ENCODE peak calls at places on chromosomes 6 and 20, in eight cellular contexts. H, Y, L, F, P, X, T and K are unnamed samples.

GRCh38 chr6:162750776-162751175 is 23.0 kb downstream of the PACRG start:
- DNase-seq in H (no peak), Y (no peak), L (no peak), F (peak; percentile 9), P (no peak), X (no peak), T (peak; percentile 19), K (no peak)

GRCh38 chr6:41801380-41801779 is 13.9 kb downstream of the TOMM6 start:
- DNase-seq in H (no peak), Y (no peak), L (no peak), F (peak; percentile 40), P (no peak), X (no peak), T (no peak), K (peak; percentile 13)

GRCh38 chr6:111982681-111983080 is 71.2 kb upstream of the CCN6 start:
- DNase-seq in H (no peak), Y (no peak), L (no peak), F (no peak), P (no peak), X (no peak), T (no peak), K (no peak)

GRCh38 chr6:31922942-31923341 is 4.6 kb upstream of the C2 start:
- DNase-seq in H (no peak), Y (no peak), L (no peak), F (no peak), P (no peak), X (peak; percentile 65), T (no peak), K (no peak)

GRCh38 chr20:50446351-50447101 is 63.7 kb upstream of the PTPN1 start:
- DNase-seq in H (no peak), Y (peak; percentile 74), L (no peak), F (no peak), P (no peak), X (no peak), T (no peak), K (no peak)

GRCh38 chr6:149763866-149764265 is 14.3 kb downstream of the PCMT1 start:
- DNase-seq in H (no peak), Y (no peak), L (no peak), F (no peak), P (no peak), X (no peak), T (no peak), K (peak; percentile 8)

GRCh38 chr20:59785118-59785959 is 148.1 kb downstream of the SYCP2 start:
- DNase-seq in H (no peak), Y (no peak), L (no peak), F (no peak), P (no peak), X (no peak), T (no peak), K (no peak)

GRCh38 chr6:146594495-146594894 is 4.3 kb upstream of the ADGB start:
- DNase-seq in H (no peak), Y (no peak), L (no peak), F (no peak), P (no peak), X (no peak), T (no peak), K (no peak)

GRCh38 chr20:11845311-11845710 is 72.4 kb upstream of the BTBD3 start:
- DNase-seq in H (no peak), Y (no peak), L (no peak), F (no peak), P (no peak), X (no peak), T (no peak), K (peak; percentile 8)

GRCh38 chr20:37543828-37544227 is 16.2 kb upstream of the BLCAP start:
- DNase-seq in H (no peak), Y (no peak), L (no peak), F (peak; percentile 56), P (no peak), X (no peak), T (no peak), K (peak; percentile 65)

GRCh38 chr20:45104786-45105185 is 3.9 kb upstream of the KCNS1 start:
- DNase-seq in H (no peak), Y (no peak), L (no peak), F (peak; percentile 9), P (no peak), X (no peak), T (peak; percentile 18), K (no peak)

GRCh38 chr6:11650711-11651110 is 113.2 kb downstream of the TMEM170B start:
- DNase-seq in H (no peak), Y (no peak), L (no peak), F (no peak), P (no peak), X (no peak), T (no peak), K (no peak)

GRCh38 chr6:166244353-166245045 is 63.7 kb downstream of the PRR18 start:
- DNase-seq in H (no peak), Y (peak; percentile 9), L (no peak), F (no peak), P (no peak), X (peak; percentile 79), T (no peak), K (no peak)

GRCh38 chr20:39021748-39022147 is 59.6 kb downstream of the DHX35 start:
- DNase-seq in H (no peak), Y (no peak), L (no peak), F (no peak), P (no peak), X (peak; percentile 41), T (no peak), K (no peak)

GRCh38 chr6:40997256-40997957 is 41.6 kb downstream of the UNC5CL start:
- DNase-seq in H (peak; percentile 32), Y (peak; percentile 31), L (peak; percentile 15), F (peak; percentile 53), P (no peak), X (no peak), T (peak; percentile 69), K (peak; percentile 75)

GRCh38 chr6:14881399-14881798 is 364.5 kb upstream of the JARID2 start:
- DNase-seq in H (no peak), Y (no peak), L (no peak), F (peak; percentile 83), P (no peak), X (no peak), T (peak; percentile 48), K (peak; percentile 64)

GRCh38 chr6:37489697-37490336 is 9.9 kb downstream of the CCDC167 start:
- DNase-seq in H (no peak), Y (no peak), L (no peak), F (peak; percentile 10), P (no peak), X (peak; percentile 55), T (no peak), K (no peak)

GRCh38 chr20:52425253-52425652 is 233.7 kb upstream of the ZFP64 start:
- DNase-seq in H (no peak), Y (no peak), L (no peak), F (no peak), P (no peak), X (no peak), T (no peak), K (no peak)

GRCh38 chr6:10837692-10837996 is 695 bp downstream of the MAK start:
- DNase-seq in H (no peak), Y (no peak), L (peak; percentile 40), F (no peak), P (no peak), X (peak; percentile 5), T (no peak), K (no peak)

DNA sequence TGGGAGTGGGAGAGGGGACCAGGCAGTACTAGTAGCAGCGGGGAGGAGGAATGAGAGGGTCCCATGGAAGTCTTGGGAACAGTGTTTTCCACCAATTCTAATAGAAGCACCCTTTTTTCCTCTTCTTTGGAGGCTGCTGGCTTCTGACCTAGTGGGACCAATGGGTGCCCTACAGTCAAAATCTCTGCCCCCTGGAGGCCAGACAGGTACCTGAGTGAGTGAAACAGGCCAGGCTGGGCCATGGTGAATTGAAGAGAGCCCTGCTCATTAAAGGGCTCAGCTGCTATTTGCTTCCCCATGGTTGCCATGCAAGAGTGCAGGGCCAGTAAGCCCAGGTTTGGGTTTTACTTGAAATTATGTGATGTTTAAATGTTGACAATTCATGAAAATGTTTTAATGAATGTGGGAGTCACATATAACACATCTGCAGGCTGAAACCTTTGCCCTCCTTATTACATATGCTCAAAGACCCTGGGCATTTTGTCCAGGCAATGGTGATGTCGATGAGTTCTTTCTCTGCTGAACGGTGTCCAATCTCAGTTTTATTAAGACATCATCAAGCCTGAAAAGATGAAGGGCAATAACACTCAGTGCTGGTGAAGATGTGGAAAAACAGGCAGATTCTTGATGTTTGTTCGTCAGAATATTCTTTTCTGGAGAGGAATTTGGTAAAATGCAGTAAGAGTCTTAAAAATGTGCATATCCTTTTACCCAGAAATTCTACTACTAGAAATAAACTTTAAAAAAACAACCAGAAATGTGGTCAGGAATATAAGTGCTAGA is 42.3 kb upstream of the OCSTAMP start:
- DNase-seq in H (no peak), Y (no peak), L (no peak), F (no peak), P (no peak), X (peak; percentile 45), T (no peak), K (no peak)
- TF ChIP-seq CTCF in H (no peak), Y (no peak), L (peak; percentile 6), F (no peak), P (no peak), X (peak; percentile 24), T (no peak), K (peak; percentile 2)

GRCh38 chr20:62141397-62142251 is 1.6 kb downstream of the PSMA7 start:
- DNase-seq in H (no peak), Y (no peak), L (peak; percentile 43), F (peak; percentile 46), P (no peak), X (peak; percentile 51), T (no peak), K (no peak)
- TF ChIP-seq CTCF in H (no peak), Y (peak; percentile 37), L (peak; percentile 43), F (peak; percentile 39), P (no peak), X (no peak), T (peak; percentile 53), K (peak; percentile 69)

GRCh38 chr6:43185391-43185790 is 3.4 kb downstream of the CUL9 start:
- DNase-seq in H (no peak), Y (no peak), L (no peak), F (no peak), P (no peak), X (peak; percentile 31), T (no peak), K (no peak)
- TF ChIP-seq CTCF in H (no peak), Y (no peak), L (no peak), F (no peak), P (no peak), X (no peak), T (no peak), K (no peak)

DNA sequence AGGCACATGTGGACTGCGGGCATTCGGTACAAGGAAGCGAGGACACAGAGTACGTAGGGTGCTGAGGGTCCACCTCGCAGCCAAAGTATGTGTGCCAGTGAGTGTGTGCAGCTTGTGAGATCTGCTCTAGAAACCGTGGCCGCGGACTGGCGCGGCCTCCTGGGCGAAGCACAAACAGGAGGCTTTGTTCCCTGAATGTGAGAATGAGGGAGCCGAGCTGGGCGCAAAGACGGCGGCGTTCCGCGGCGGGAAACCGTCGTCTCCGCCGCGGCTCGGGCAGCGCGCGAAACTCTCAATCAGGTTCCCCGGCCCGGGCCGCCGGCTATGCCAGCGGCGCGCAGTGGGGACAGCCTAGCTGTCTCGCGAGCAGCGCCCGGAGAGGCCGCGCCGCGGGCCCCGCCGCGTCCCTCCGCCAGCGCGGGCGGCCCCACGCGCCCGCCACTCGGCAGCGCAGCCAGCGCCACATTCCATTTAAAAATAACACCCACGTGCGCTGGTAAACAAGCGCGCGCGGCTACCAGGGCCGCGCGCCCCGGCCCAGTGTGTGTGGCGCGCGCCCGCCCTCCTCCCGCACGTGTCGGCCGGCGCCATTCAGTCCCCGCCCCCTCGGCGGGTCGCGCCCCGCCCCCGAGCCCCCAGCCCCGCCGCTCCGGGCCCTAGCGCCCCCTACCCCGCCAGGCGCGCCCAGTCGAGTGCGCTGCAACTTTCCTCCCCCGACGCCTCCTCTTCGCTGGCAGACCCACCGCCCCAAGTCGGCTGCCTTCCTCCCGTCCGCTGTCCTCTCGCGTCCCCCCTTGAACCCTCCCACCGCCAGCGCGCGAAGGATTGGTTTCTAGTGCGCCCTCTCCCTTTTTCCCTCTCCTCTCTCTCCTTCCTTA is 3.0 kb upstream of the FOXO3 start:
- DNase-seq in H (peak; percentile 67), Y (peak; percentile 80), L (peak; percentile 86), F (peak; percentile 64), P (peak; percentile 87), X (peak; percentile 74), T (no peak), K (peak; percentile 61)
- TF ChIP-seq CTCF in H (no peak), Y (no peak), L (no peak), F (no peak), P (no peak), X (no peak), T (no peak), K (peak; percentile 28)